ENCODE peak calls at places on chromosomes 1 and 21, in four cellular contexts. One of them, this sample, is unnamed. For H3K27me3 and H3K36me3, the result is how much of the 10 kb centered on the place peaks cover.

GRCh38 chr1:38746966-38747600 is 112.5 kb downstream of the RRAGC start:
- DNase-seq in SJSA1: no peak
- DNase-seq in lower lobe of right lung: no peak
- DNase-seq in prostate gland: no peak
- DNase-seq in this sample: no peak

GRCh38 chr1:242535986-242536385 is 11.5 kb upstream of the PLD5 start:
- DNase-seq in SJSA1: no peak
- DNase-seq in lower lobe of right lung: no peak
- DNase-seq in prostate gland: no peak
- DNase-seq in this sample: no peak

GRCh38 chr21:17688912-17689874 is 76.5 kb upstream of the BTG3 start:
- DNase-seq in SJSA1: peak
- DNase-seq in lower lobe of right lung: peak
- DNase-seq in prostate gland: peak
- DNase-seq in this sample: peak

GRCh38 chr1:161222175-161223019 is 1.0 kb downstream of the APOA2 start:
- DNase-seq in SJSA1: no peak
- DNase-seq in lower lobe of right lung: no peak
- DNase-seq in prostate gland: no peak
- DNase-seq in this sample: no peak

GRCh38 chr1:198687429-198687828 is 48.6 kb downstream of the PTPRC start:
- DNase-seq in SJSA1: no peak
- DNase-seq in lower lobe of right lung: no peak
- DNase-seq in prostate gland: no peak
- DNase-seq in this sample: no peak

GRCh38 chr1:248822148-248823032 is 3.3 kb downstream of the SH3BP5L start:
- DNase-seq in SJSA1: no peak
- DNase-seq in lower lobe of right lung: no peak
- DNase-seq in prostate gland: no peak
- DNase-seq in this sample: peak

GRCh38 chr1:217747156-217747769 is 116.1 kb downstream of the SPATA17 start:
- DNase-seq in SJSA1: peak
- DNase-seq in lower lobe of right lung: no peak
- DNase-seq in prostate gland: no peak
- DNase-seq in this sample: no peak

GRCh38 chr1:28058168-28058567 is 30.2 kb downstream of the EYA3 start:
- DNase-seq in SJSA1: no peak
- DNase-seq in lower lobe of right lung: no peak
- DNase-seq in prostate gland: no peak
- DNase-seq in this sample: no peak

GRCh38 chr21:27674037-27674436 is 707.1 kb upstream of the ADAMTS5 start:
- DNase-seq in SJSA1: no peak
- DNase-seq in lower lobe of right lung: no peak
- DNase-seq in prostate gland: no peak
- DNase-seq in this sample: no peak

GRCh38 chr1:4549933-4550332 is 104.5 kb upstream of the AJAP1 start:
- DNase-seq in SJSA1: no peak
- DNase-seq in lower lobe of right lung: no peak
- DNase-seq in prostate gland: no peak
- DNase-seq in this sample: no peak

GRCh38 chr1:149849947-149850360 is 49.4 kb upstream of the BOLA1 start:
- DNase-seq in SJSA1: peak
- DNase-seq in lower lobe of right lung: no peak
- DNase-seq in prostate gland: peak
- DNase-seq in this sample: peak

GRCh38 chr1:16727190-16728111 is 12.9 kb upstream of the RNU1-4 start:
- DNase-seq in SJSA1: peak
- DNase-seq in lower lobe of right lung: no peak
- DNase-seq in prostate gland: peak
- DNase-seq in this sample: peak

GRCh38 chr1:24216254-24216653 is 29.2 kb upstream of the IFNLR1 start:
- DNase-seq in SJSA1: no peak
- DNase-seq in lower lobe of right lung: peak
- DNase-seq in prostate gland: peak
- DNase-seq in this sample: no peak

GRCh38 chr21:35814858-35815619 is 245.3 kb downstream of the SETD4 start:
- DNase-seq in SJSA1: no peak
- DNase-seq in lower lobe of right lung: no peak
- DNase-seq in prostate gland: no peak
- DNase-seq in this sample: no peak

GRCh38 chr1:116724765-116725375 is 29.4 kb upstream of the CD2 start:
- DNase-seq in SJSA1: peak
- DNase-seq in lower lobe of right lung: no peak
- DNase-seq in prostate gland: peak
- DNase-seq in this sample: peak

DNA sequence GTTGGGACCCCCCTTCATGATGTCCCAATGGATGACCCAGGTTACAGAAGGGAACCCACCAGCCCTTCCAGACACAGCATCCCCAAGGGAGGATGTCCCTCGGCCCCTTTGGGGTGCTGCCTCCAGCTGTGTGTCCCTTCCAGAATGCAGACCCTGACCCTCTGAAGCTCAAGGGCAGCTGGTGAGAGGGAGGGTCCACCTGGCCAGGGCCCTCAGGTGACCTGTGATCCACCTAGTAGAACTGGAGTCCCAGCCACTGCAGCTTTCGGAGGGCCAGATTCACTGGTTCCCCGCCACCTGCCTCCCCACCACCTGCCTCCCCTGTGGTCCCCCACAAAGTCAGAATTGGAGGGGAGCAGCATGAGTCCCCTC is 9.6 kb upstream of the TFF1 start:
- DNase-seq in SJSA1: no peak
- DNase-seq in lower lobe of right lung: no peak
- DNase-seq in prostate gland: no peak
- DNase-seq in this sample: peak
- H3K27me3 ChIP-seq in SJSA1: under half
- H3K27me3 ChIP-seq in lower lobe of right lung: under half
- H3K27me3 ChIP-seq in prostate gland: under half
- H3K27me3 ChIP-seq in this sample: under half

GRCh38 chr1:147162093-147162492 is 10.2 kb downstream of the PRKAB2 start:
- DNase-seq in SJSA1: no peak
- DNase-seq in lower lobe of right lung: no peak
- DNase-seq in prostate gland: no peak
- DNase-seq in this sample: no peak
- H3K36me3 ChIP-seq in SJSA1: half or more
- H3K36me3 ChIP-seq in lower lobe of right lung: half or more
- H3K36me3 ChIP-seq in prostate gland: under half
- H3K36me3 ChIP-seq in this sample: under half

GRCh38 chr1:18183477-18183974 is 75.9 kb downstream of the IGSF21 start:
- DNase-seq in SJSA1: no peak
- DNase-seq in lower lobe of right lung: no peak
- DNase-seq in prostate gland: no peak
- DNase-seq in this sample: no peak
- H3K27me3 ChIP-seq in SJSA1: under half
- H3K27me3 ChIP-seq in lower lobe of right lung: under half
- H3K27me3 ChIP-seq in prostate gland: under half
- H3K27me3 ChIP-seq in this sample: under half

GRCh38 chr1:43576521-43576920 is 45.8 kb downstream of the PTPRF start:
- DNase-seq in SJSA1: no peak
- DNase-seq in lower lobe of right lung: no peak
- DNase-seq in prostate gland: no peak
- DNase-seq in this sample: no peak

GRCh38 chr1:43583058-43583457 is 52.4 kb downstream of the PTPRF start:
- DNase-seq in SJSA1: no peak
- DNase-seq in lower lobe of right lung: no peak
- DNase-seq in prostate gland: no peak
- DNase-seq in this sample: no peak

GRCh38 chr1:43582162-43582566 is 51.5 kb downstream of the PTPRF start:
- DNase-seq in SJSA1: peak
- DNase-seq in lower lobe of right lung: no peak
- DNase-seq in prostate gland: peak
- DNase-seq in this sample: no peak

GRCh38 chr1:43577647-43578542 is 47.2 kb downstream of the PTPRF start:
- DNase-seq in SJSA1: no peak
- DNase-seq in lower lobe of right lung: no peak
- DNase-seq in prostate gland: peak
- DNase-seq in this sample: no peak

GRCh38 chr1:43580039-43580438 is 49.4 kb downstream of the PTPRF start:
- DNase-seq in SJSA1: no peak
- DNase-seq in lower lobe of right lung: no peak
- DNase-seq in prostate gland: no peak
- DNase-seq in this sample: no peak
- H3K36me3 ChIP-seq in SJSA1: under half
- H3K36me3 ChIP-seq in lower lobe of right lung: under half
- H3K36me3 ChIP-seq in prostate gland: under half
- H3K36me3 ChIP-seq in this sample: under half

DNA sequence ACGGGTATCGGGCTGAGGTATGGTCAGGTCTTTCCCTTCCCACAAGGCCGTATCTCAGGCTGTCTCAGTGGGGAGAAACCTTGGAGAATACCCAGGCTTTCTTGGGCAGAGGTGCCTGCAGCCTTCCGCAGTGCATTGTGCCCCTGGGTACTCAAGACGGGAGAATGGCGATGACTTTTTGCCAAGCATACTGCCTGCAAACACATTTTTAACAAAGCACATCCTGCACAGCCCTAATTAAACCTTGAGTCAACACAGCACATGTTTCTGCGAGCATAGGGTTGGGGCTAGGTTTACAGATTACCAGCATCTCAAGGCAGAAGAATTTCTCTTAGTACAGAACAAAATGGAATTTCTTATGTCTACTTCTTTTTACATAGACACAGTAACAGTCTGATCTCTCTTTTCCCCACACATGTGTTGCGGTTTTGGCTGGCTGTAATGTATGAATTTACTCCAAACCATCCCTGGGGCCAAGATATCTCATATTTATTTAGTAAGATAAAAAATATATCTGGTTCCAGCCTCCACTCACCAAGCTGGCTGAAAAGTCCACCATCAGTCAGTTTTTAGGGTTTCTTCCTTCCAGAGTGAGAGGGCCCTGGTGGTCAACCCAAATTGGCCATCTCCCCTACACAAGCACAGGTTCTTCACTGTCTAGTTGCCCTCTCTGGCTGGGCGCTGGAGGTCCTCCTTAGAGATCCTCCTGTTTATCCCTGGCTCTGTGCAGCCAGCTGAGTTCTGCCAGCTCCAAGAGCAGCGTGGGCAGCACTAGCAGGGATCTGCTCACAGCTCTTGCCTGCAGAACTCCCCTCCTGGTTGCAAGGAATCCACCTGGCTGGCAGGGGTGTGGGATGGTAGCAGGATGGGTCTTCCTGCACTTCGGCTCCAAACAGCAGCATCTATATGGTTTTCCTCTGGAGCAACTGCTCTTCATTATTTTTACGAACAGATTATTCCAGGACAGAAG is 2.6 kb downstream of the FAAH start:
- DNase-seq in SJSA1: no peak
- DNase-seq in lower lobe of right lung: no peak
- DNase-seq in prostate gland: peak
- DNase-seq in this sample: no peak
- H3K27me3 ChIP-seq in SJSA1: under half
- H3K27me3 ChIP-seq in lower lobe of right lung: under half
- H3K27me3 ChIP-seq in prostate gland: under half
- H3K27me3 ChIP-seq in this sample: under half

GRCh38 chr21:32314806-32315205 is 16.2 kb downstream of the MRAP start:
- DNase-seq in SJSA1: no peak
- DNase-seq in lower lobe of right lung: no peak
- DNase-seq in prostate gland: no peak
- DNase-seq in this sample: no peak
- H3K36me3 ChIP-seq in SJSA1: half or more
- H3K36me3 ChIP-seq in lower lobe of right lung: half or more
- H3K36me3 ChIP-seq in prostate gland: under half
- H3K36me3 ChIP-seq in this sample: under half